ENCODE peak calls at places on chromosomes 2 and 18, in six cellular contexts. E is K562, M is GM12892, X is SK-N-SH, L is H1, K is GM12878. J is an unnamed sample.

GRCh38 chr18:79540161-79540913 is 139.3 kb upstream of the CTDP1 start:
- DNase-seq in E (no peak), M (no peak), X (no peak), L (no peak), K (no peak), J (no peak)

GRCh38 chr18:66461344-66461743 is 142.5 kb downstream of the CDH19 start:
- DNase-seq in E (no peak), M (no peak), X (no peak), L (no peak), K (no peak), J (no peak)

GRCh38 chr2:55419236-55419513 is 481 bp downstream of the CCDC88A start:
- DNase-seq in E (peak; percentile 25), M (no peak), X (peak; percentile 51), L (no peak), K (no peak), J (no peak)

GRCh38 chr2:10006248-10007147 is 36.9 kb upstream of the KLF11 start:
- DNase-seq in E (no peak), M (no peak), X (peak; percentile 92), L (no peak), K (no peak), J (no peak)

GRCh38 chr2:19073522-19073921 is 284.9 kb downstream of the OSR1 start:
- DNase-seq in E (no peak), M (no peak), X (no peak), L (peak; percentile 51), K (no peak), J (no peak)

GRCh38 chr18:44654555-44654954 is 26.1 kb upstream of the SETBP1 start:
- DNase-seq in E (no peak), M (no peak), X (no peak), L (no peak), K (no peak), J (no peak)

GRCh38 chr2:182368446-182368845 is 58.4 kb downstream of the PDE1A start:
- DNase-seq in E (no peak), M (no peak), X (no peak), L (no peak), K (no peak), J (no peak)

GRCh38 chr2:29760008-29760407 is 161.4 kb downstream of the ALK start:
- DNase-seq in E (no peak), M (no peak), X (no peak), L (no peak), K (no peak), J (no peak)

GRCh38 chr2:136375017-136375901 is 257.3 kb upstream of the CXCR4 start:
- DNase-seq in E (no peak), M (no peak), X (no peak), L (peak; percentile 3), K (no peak), J (no peak)

GRCh38 chr2:2580341-2580740 is 249.3 kb upstream of the MYT1L start:
- DNase-seq in E (no peak), M (no peak), X (no peak), L (no peak), K (no peak), J (no peak)

GRCh38 chr2:12437144-12437543 is 279.6 kb upstream of the TRIB2 start:
- DNase-seq in E (peak; percentile 31), M (no peak), X (peak; percentile 38), L (no peak), K (no peak), J (no peak)

GRCh38 chr18:56019156-56019555 is 431.2 kb upstream of the TCF4 start:
- DNase-seq in E (no peak), M (no peak), X (no peak), L (no peak), K (no peak), J (no peak)

GRCh38 chr2:222707689-222708273 is 36.3 kb downstream of the MOGAT1 start:
- DNase-seq in E (no peak), M (no peak), X (no peak), L (no peak), K (no peak), J (no peak)

GRCh38 chr2:85717308-85718005 is 23.3 kb downstream of the GNLY start:
- DNase-seq in E (no peak), M (no peak), X (peak; percentile 83), L (no peak), K (no peak), J (no peak)

GRCh38 chr2:121128741-121129659 is 156.0 kb downstream of the TFCP2L1 start:
- DNase-seq in E (peak; percentile 52), M (no peak), X (no peak), L (peak; percentile 78), K (no peak), J (no peak)

GRCh38 chr2:171958475-171958874 is 36.2 kb downstream of the HAT1 start:
- DNase-seq in E (no peak), M (no peak), X (no peak), L (no peak), K (no peak), J (no peak)

GRCh38 chr2:174623690-174624089 is 26.1 kb upstream of the WIPF1 start:
- DNase-seq in E (no peak), M (no peak), X (no peak), L (no peak), K (no peak), J (no peak)

GRCh38 chr2:106057206-106057605 is 136.9 kb downstream of the UXS1 start:
- DNase-seq in E (no peak), M (no peak), X (no peak), L (no peak), K (no peak), J (no peak)

GRCh38 chr2:201234167-201235139 is 25.9 kb upstream of the CASP8 start:
- DNase-seq in E (no peak), M (no peak), X (no peak), L (peak; percentile 45), K (no peak), J (no peak)

GRCh38 chr18:25827961-25828561 is 262.4 kb downstream of the SS18 start:
- DNase-seq in E (no peak), M (no peak), X (peak; percentile 71), L (no peak), K (no peak), J (no peak)

GRCh38 chr2:145740302-145740701 is 1220.4 kb upstream of the ZEB2 start:
- DNase-seq in E (no peak), M (no peak), X (no peak), L (no peak), K (no peak), J (no peak)

GRCh38 chr2:32652555-32653209 is 24.8 kb downstream of the TTC27 start:
- DNase-seq in E (no peak), M (no peak), X (no peak), L (no peak), K (no peak), J (no peak)

GRCh38 chr2:84546551-84546950 is 30.3 kb downstream of the DNAH6 start:
- DNase-seq in E (no peak), M (no peak), X (no peak), L (no peak), K (no peak), J (no peak)

GRCh38 chr18:45245036-45245638 is 370.1 kb upstream of the SLC14A2 start:
- DNase-seq in E (no peak), M (no peak), X (peak; percentile 39), L (no peak), K (no peak), J (no peak)

GRCh38 chr2:102005989-102006885 is 14.5 kb downstream of the IL1R2 start:
- DNase-seq in E (peak; percentile 66), M (no peak), X (peak; percentile 47), L (peak; percentile 67), K (no peak), J (peak; percentile 26)

GRCh38 chr2:25316101-25316500 is 25.6 kb downstream of the DNMT3A start:
- DNase-seq in E (no peak), M (no peak), X (no peak), L (no peak), K (no peak), J (no peak)

GRCh38 chr2:166332049-166332448 is 43.7 kb downstream of the SCN9A start:
- DNase-seq in E (no peak), M (no peak), X (no peak), L (no peak), K (no peak), J (no peak)

GRCh38 chr2:180644709-180645108 is 335.7 kb upstream of the UBE2E3 start:
- DNase-seq in E (no peak), M (no peak), X (no peak), L (no peak), K (no peak), J (no peak)
- TF ChIP-seq TAF1 in E (no peak), M (no peak), X (no peak), L (no peak), K (no peak), J (no peak)

GRCh38 chr2:216947055-216947454 is 87.2 kb upstream of the TNP1 start:
- DNase-seq in E (no peak), M (no peak), X (no peak), L (no peak), K (no peak), J (no peak)

GRCh38 chr2:216944733-216945132 is 84.9 kb upstream of the TNP1 start:
- DNase-seq in E (no peak), M (no peak), X (no peak), L (no peak), K (no peak), J (no peak)

GRCh38 chr2:216951166-216951565 is 91.3 kb upstream of the TNP1 start:
- DNase-seq in E (no peak), M (no peak), X (no peak), L (no peak), K (no peak), J (no peak)

GRCh38 chr2:216949685-216950397 is 90.0 kb upstream of the TNP1 start:
- DNase-seq in E (no peak), M (no peak), X (no peak), L (no peak), K (peak; percentile 19), J (no peak)

GRCh38 chr2:216950547-216950946 is 90.7 kb upstream of the TNP1 start:
- DNase-seq in E (no peak), M (no peak), X (no peak), L (no peak), K (no peak), J (no peak)
- TF ChIP-seq TAF1 in E (no peak), M (no peak), X (no peak), L (no peak), K (no peak), J (no peak)

GRCh38 chr2:46735108-46735691 is 180.4 kb downstream of the MCFD2 start:
- DNase-seq in E (no peak), M (no peak), X (no peak), L (no peak), K (no peak), J (no peak)
- TF ChIP-seq TAF1 in E (no peak), M (no peak), X (no peak), L (no peak), K (no peak), J (no peak)

GRCh38 chr2:110104025-110104771 is 11.4 kb downstream of the MALL start:
- DNase-seq in E (no peak), M (no peak), X (no peak), L (peak; percentile 24), K (no peak), J (no peak)

GRCh38 chr2:110105608-110106467 is 9.8 kb downstream of the MALL start:
- DNase-seq in E (no peak), M (no peak), X (no peak), L (peak; percentile 14), K (no peak), J (no peak)

GRCh38 chr2:110105183-110105582 is 10.4 kb downstream of the MALL start:
- DNase-seq in E (no peak), M (no peak), X (no peak), L (peak; percentile 19), K (no peak), J (no peak)

GRCh38 chr2:110106642-110107041 is 9.0 kb downstream of the MALL start:
- DNase-seq in E (no peak), M (no peak), X (no peak), L (no peak), K (no peak), J (no peak)

GRCh38 chr2:110107092-110108079 is 8.2 kb downstream of the MALL start:
- DNase-seq in E (no peak), M (no peak), X (no peak), L (peak; percentile 10), K (no peak), J (no peak)
- TF ChIP-seq TAF1 in E (no peak), M (no peak), X (no peak), L (no peak), K (no peak), J (no peak)